ENCODE peak calls at places on chromosomes 6 and 20, in six cellular contexts. One of them, this sample, is unnamed.

GRCh38 chr6:105545947-105546710 is 143.2 kb upstream of the PREP start:
- DNase-seq in lower leg skin: no peak
- DNase-seq in astrocyte of the spinal cord: no peak
- DNase-seq in OCI-LY7: no peak
- DNase-seq in IMR-90: peak
- DNase-seq in glutamatergic neuron: no peak
- DNase-seq in this sample: peak

GRCh38 chr6:36318690-36319435 is 17.8 kb downstream of the BNIP5 start:
- DNase-seq in glutamatergic neuron: peak
- DNase-seq in OCI-LY7: no peak
- DNase-seq in astrocyte of the spinal cord: no peak
- DNase-seq in lower leg skin: no peak
- DNase-seq in IMR-90: no peak
- DNase-seq in this sample: no peak

GRCh38 chr6:141541766-141542324 is 590.9 kb upstream of the GJE1 start:
- DNase-seq in lower leg skin: no peak
- DNase-seq in IMR-90: peak
- DNase-seq in OCI-LY7: peak
- DNase-seq in astrocyte of the spinal cord: no peak
- DNase-seq in glutamatergic neuron: no peak
- DNase-seq in this sample: peak

GRCh38 chr6:42046491-42047219 is 3.7 kb upstream of the TAF8 start:
- DNase-seq in glutamatergic neuron: no peak
- DNase-seq in IMR-90: peak
- DNase-seq in lower leg skin: no peak
- DNase-seq in astrocyte of the spinal cord: peak
- DNase-seq in OCI-LY7: peak
- DNase-seq in this sample: peak

GRCh38 chr6:166306378-166307081 is 1.7 kb downstream of the PRR18 start:
- DNase-seq in astrocyte of the spinal cord: no peak
- DNase-seq in IMR-90: no peak
- DNase-seq in glutamatergic neuron: no peak
- DNase-seq in lower leg skin: no peak
- DNase-seq in OCI-LY7: no peak
- DNase-seq in this sample: no peak

GRCh38 chr6:10655508-10656055 is 38.8 kb downstream of the C6orf52 start:
- DNase-seq in glutamatergic neuron: no peak
- DNase-seq in OCI-LY7: no peak
- DNase-seq in lower leg skin: no peak
- DNase-seq in IMR-90: no peak
- DNase-seq in astrocyte of the spinal cord: no peak
- DNase-seq in this sample: no peak

GRCh38 chr20:33859157-33859695 is 48.1 kb downstream of the CHMP4B start:
- DNase-seq in OCI-LY7: peak
- DNase-seq in astrocyte of the spinal cord: no peak
- DNase-seq in lower leg skin: no peak
- DNase-seq in IMR-90: no peak
- DNase-seq in glutamatergic neuron: no peak
- DNase-seq in this sample: peak

GRCh38 chr6:142945446-142946180 is 637 bp upstream of the HIVEP2 start:
- DNase-seq in OCI-LY7: peak
- DNase-seq in glutamatergic neuron: peak
- DNase-seq in lower leg skin: peak
- DNase-seq in IMR-90: no peak
- DNase-seq in astrocyte of the spinal cord: no peak
- DNase-seq in this sample: no peak

GRCh38 chr6:112282217-112282616 is 27.9 kb upstream of the LAMA4 start:
- DNase-seq in OCI-LY7: no peak
- DNase-seq in lower leg skin: no peak
- DNase-seq in astrocyte of the spinal cord: peak
- DNase-seq in glutamatergic neuron: peak
- DNase-seq in IMR-90: peak
- DNase-seq in this sample: peak

GRCh38 chr20:56579261-56579660 is 46.2 kb downstream of the FAM209B start:
- DNase-seq in IMR-90: no peak
- DNase-seq in glutamatergic neuron: no peak
- DNase-seq in lower leg skin: no peak
- DNase-seq in OCI-LY7: no peak
- DNase-seq in astrocyte of the spinal cord: no peak
- DNase-seq in this sample: no peak

GRCh38 chr6:28353981-28354676 is 4.4 kb downstream of the ZKSCAN3 start:
- DNase-seq in lower leg skin: no peak
- DNase-seq in IMR-90: peak
- DNase-seq in glutamatergic neuron: no peak
- DNase-seq in astrocyte of the spinal cord: peak
- DNase-seq in OCI-LY7: peak
- DNase-seq in this sample: peak

GRCh38 chr6:21827425-21828192 is 234.1 kb downstream of the SOX4 start:
- DNase-seq in glutamatergic neuron: peak
- DNase-seq in astrocyte of the spinal cord: no peak
- DNase-seq in OCI-LY7: no peak
- DNase-seq in IMR-90: peak
- DNase-seq in lower leg skin: no peak
- DNase-seq in this sample: peak

GRCh38 chr20:62381202-62381797 is 5.6 kb upstream of the RPS21 start:
- DNase-seq in lower leg skin: no peak
- DNase-seq in IMR-90: peak
- DNase-seq in astrocyte of the spinal cord: no peak
- DNase-seq in OCI-LY7: no peak
- DNase-seq in glutamatergic neuron: no peak
- DNase-seq in this sample: no peak

GRCh38 chr6:146785001-146785585 is 186.3 kb downstream of the ADGB start:
- DNase-seq in OCI-LY7: peak
- DNase-seq in IMR-90: peak
- DNase-seq in astrocyte of the spinal cord: peak
- DNase-seq in glutamatergic neuron: no peak
- DNase-seq in lower leg skin: no peak
- DNase-seq in this sample: peak

GRCh38 chr6:150417899-150418824 is 49.4 kb downstream of the IYD start:
- DNase-seq in astrocyte of the spinal cord: peak
- DNase-seq in OCI-LY7: peak
- DNase-seq in lower leg skin: no peak
- DNase-seq in IMR-90: peak
- DNase-seq in glutamatergic neuron: no peak
- DNase-seq in this sample: peak

GRCh38 chr6:101614774-101615173 is 221.3 kb downstream of the GRIK2 start:
- DNase-seq in lower leg skin: no peak
- DNase-seq in IMR-90: peak
- DNase-seq in OCI-LY7: no peak
- DNase-seq in glutamatergic neuron: no peak
- DNase-seq in astrocyte of the spinal cord: peak
- DNase-seq in this sample: peak

GRCh38 chr20:25360631-25361286 is 29.9 kb downstream of the ABHD12 start:
- DNase-seq in astrocyte of the spinal cord: peak
- DNase-seq in OCI-LY7: no peak
- DNase-seq in lower leg skin: no peak
- DNase-seq in IMR-90: peak
- DNase-seq in glutamatergic neuron: no peak
- DNase-seq in this sample: peak

GRCh38 chr6:22664968-22665367 is 95.6 kb downstream of the HDGFL1 start:
- DNase-seq in IMR-90: no peak
- DNase-seq in glutamatergic neuron: no peak
- DNase-seq in astrocyte of the spinal cord: no peak
- DNase-seq in OCI-LY7: no peak
- DNase-seq in lower leg skin: no peak
- DNase-seq in this sample: no peak

GRCh38 chr20:2051920-2052319 is 49.7 kb upstream of the STK35 start:
- DNase-seq in astrocyte of the spinal cord: no peak
- DNase-seq in IMR-90: no peak
- DNase-seq in OCI-LY7: no peak
- DNase-seq in glutamatergic neuron: no peak
- DNase-seq in lower leg skin: no peak
- DNase-seq in this sample: no peak

GRCh38 chr6:157974341-157974894 is 7.2 kb upstream of the SYNJ2 start:
- DNase-seq in astrocyte of the spinal cord: no peak
- DNase-seq in lower leg skin: no peak
- DNase-seq in glutamatergic neuron: no peak
- DNase-seq in OCI-LY7: no peak
- DNase-seq in IMR-90: peak
- DNase-seq in this sample: peak

GRCh38 chr20:17885076-17885475 is 83.5 kb downstream of the SNX5 start:
- DNase-seq in OCI-LY7: no peak
- DNase-seq in glutamatergic neuron: no peak
- DNase-seq in IMR-90: no peak
- DNase-seq in astrocyte of the spinal cord: no peak
- DNase-seq in lower leg skin: no peak
- DNase-seq in this sample: no peak

GRCh38 chr20:17882834-17883591 is 85.6 kb downstream of the SNX5 start:
- DNase-seq in lower leg skin: no peak
- DNase-seq in IMR-90: no peak
- DNase-seq in OCI-LY7: no peak
- DNase-seq in astrocyte of the spinal cord: no peak
- DNase-seq in glutamatergic neuron: no peak
- DNase-seq in this sample: no peak

GRCh38 chr20:17882065-17882833 is 86.3 kb downstream of the SNX5 start:
- DNase-seq in astrocyte of the spinal cord: no peak
- DNase-seq in glutamatergic neuron: no peak
- DNase-seq in lower leg skin: no peak
- DNase-seq in IMR-90: no peak
- DNase-seq in OCI-LY7: no peak
- DNase-seq in this sample: no peak

GRCh38 chr20:17884318-17885003 is 84.1 kb downstream of the SNX5 start:
- DNase-seq in IMR-90: no peak
- DNase-seq in glutamatergic neuron: no peak
- DNase-seq in astrocyte of the spinal cord: no peak
- DNase-seq in OCI-LY7: no peak
- DNase-seq in lower leg skin: no peak
- DNase-seq in this sample: no peak

DNA sequence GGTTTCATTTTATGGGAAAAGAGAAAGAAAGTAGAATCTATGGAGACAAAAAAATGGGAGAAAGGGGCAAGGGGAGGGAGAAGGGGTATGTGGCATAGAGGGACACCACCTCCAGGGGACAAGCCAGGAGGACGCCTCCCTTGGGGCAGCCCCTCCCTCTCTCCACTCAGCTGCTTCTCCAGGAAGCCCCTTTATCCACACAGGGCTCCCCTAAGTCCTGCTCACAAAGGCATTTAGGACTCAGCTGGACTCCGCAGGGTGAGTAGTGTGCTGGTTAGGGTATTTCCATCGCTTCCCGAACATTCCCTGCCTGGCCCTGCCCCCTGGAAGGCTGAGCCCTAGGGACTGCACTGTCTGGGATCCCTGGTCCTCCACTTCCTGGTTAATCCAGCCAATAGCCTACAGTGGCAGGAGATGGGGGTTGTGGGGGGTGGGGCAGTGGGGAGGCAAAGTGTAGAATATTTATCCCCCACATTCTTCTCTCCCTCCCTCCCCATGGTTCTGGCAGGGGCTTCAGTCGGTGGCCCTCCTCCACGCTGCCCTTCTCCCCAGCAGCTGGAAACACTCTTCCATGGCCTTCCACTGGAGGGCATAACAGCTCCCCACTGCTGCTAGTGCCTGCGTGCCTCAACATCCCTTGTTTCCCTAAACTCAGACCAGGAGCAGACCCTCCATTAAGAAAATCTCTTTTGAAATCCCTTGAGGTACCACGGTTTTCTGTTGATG is 84.8 kb downstream of the SNX5 start:
- DNase-seq in astrocyte of the spinal cord: no peak
- DNase-seq in IMR-90: no peak
- DNase-seq in OCI-LY7: no peak
- DNase-seq in glutamatergic neuron: no peak
- DNase-seq in lower leg skin: no peak
- DNase-seq in this sample: no peak
- TF ChIP-seq CTCF in astrocyte of the spinal cord: peak
- TF ChIP-seq CTCF in IMR-90: no peak
- TF ChIP-seq CTCF in OCI-LY7: peak
- TF ChIP-seq CTCF in glutamatergic neuron: no peak
- TF ChIP-seq CTCF in lower leg skin: no peak
- TF ChIP-seq CTCF in this sample: peak

GRCh38 chr20:53957421-53958172 is 112.8 kb downstream of the BCAS1 start:
- DNase-seq in OCI-LY7: peak
- DNase-seq in glutamatergic neuron: no peak
- DNase-seq in lower leg skin: no peak
- DNase-seq in astrocyte of the spinal cord: peak
- DNase-seq in IMR-90: peak
- DNase-seq in this sample: peak
- TF ChIP-seq CTCF in OCI-LY7: peak
- TF ChIP-seq CTCF in glutamatergic neuron: no peak
- TF ChIP-seq CTCF in lower leg skin: no peak
- TF ChIP-seq CTCF in astrocyte of the spinal cord: peak
- TF ChIP-seq CTCF in IMR-90: peak
- TF ChIP-seq CTCF in this sample: peak

GRCh38 chr6:135759831-135760230 is 91.7 kb upstream of the PDE7B start:
- DNase-seq in lower leg skin: no peak
- DNase-seq in glutamatergic neuron: no peak
- DNase-seq in OCI-LY7: peak
- DNase-seq in IMR-90: peak
- DNase-seq in astrocyte of the spinal cord: peak
- DNase-seq in this sample: peak
- TF ChIP-seq CTCF in lower leg skin: no peak
- TF ChIP-seq CTCF in glutamatergic neuron: no peak
- TF ChIP-seq CTCF in OCI-LY7: peak
- TF ChIP-seq CTCF in IMR-90: peak
- TF ChIP-seq CTCF in astrocyte of the spinal cord: peak
- TF ChIP-seq CTCF in this sample: peak

DNA sequence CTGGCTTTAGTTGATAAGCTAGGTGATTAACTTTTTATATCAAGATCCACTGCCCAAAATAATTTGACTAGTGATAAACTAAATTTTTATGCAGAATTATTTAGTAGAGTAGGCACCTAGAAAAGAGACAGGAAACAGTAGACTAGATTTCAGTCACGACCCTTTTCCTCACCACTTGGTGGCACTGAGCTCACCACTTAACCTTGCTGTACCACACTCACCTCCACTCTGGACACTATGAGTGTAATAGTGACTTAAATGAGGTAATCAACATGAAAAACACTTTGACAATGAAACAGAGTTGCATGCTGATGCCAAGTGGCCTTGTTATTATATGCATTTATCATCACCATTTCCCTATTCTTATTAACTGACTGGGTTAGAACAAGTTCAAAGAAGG is 730.4 kb downstream of the KIF16B start:
- DNase-seq in OCI-LY7: peak
- DNase-seq in astrocyte of the spinal cord: no peak
- DNase-seq in IMR-90: no peak
- DNase-seq in lower leg skin: no peak
- DNase-seq in glutamatergic neuron: no peak
- DNase-seq in this sample: no peak
- TF ChIP-seq CTCF in OCI-LY7: peak
- TF ChIP-seq CTCF in astrocyte of the spinal cord: no peak
- TF ChIP-seq CTCF in IMR-90: no peak
- TF ChIP-seq CTCF in lower leg skin: no peak
- TF ChIP-seq CTCF in glutamatergic neuron: no peak
- TF ChIP-seq CTCF in this sample: no peak

GRCh38 chr6:72035483-72035882 is 149.1 kb downstream of the RIMS1 start:
- DNase-seq in lower leg skin: no peak
- DNase-seq in glutamatergic neuron: no peak
- DNase-seq in astrocyte of the spinal cord: no peak
- DNase-seq in IMR-90: no peak
- DNase-seq in OCI-LY7: no peak
- DNase-seq in this sample: no peak

GRCh38 chr6:72040106-72040505 is 153.8 kb downstream of the RIMS1 start:
- DNase-seq in glutamatergic neuron: no peak
- DNase-seq in IMR-90: peak
- DNase-seq in astrocyte of the spinal cord: peak
- DNase-seq in lower leg skin: no peak
- DNase-seq in OCI-LY7: no peak
- DNase-seq in this sample: peak

GRCh38 chr6:72032056-72032455 is 145.7 kb downstream of the RIMS1 start:
- DNase-seq in astrocyte of the spinal cord: peak
- DNase-seq in IMR-90: no peak
- DNase-seq in glutamatergic neuron: no peak
- DNase-seq in lower leg skin: no peak
- DNase-seq in OCI-LY7: no peak
- DNase-seq in this sample: peak

GRCh38 chr6:72037006-72037405 is 150.7 kb downstream of the RIMS1 start:
- DNase-seq in glutamatergic neuron: no peak
- DNase-seq in lower leg skin: no peak
- DNase-seq in IMR-90: no peak
- DNase-seq in astrocyte of the spinal cord: no peak
- DNase-seq in OCI-LY7: no peak
- DNase-seq in this sample: no peak

GRCh38 chr6:72035966-72036365 is 149.6 kb downstream of the RIMS1 start:
- DNase-seq in glutamatergic neuron: no peak
- DNase-seq in lower leg skin: no peak
- DNase-seq in IMR-90: no peak
- DNase-seq in astrocyte of the spinal cord: no peak
- DNase-seq in OCI-LY7: no peak
- DNase-seq in this sample: no peak
- TF ChIP-seq CTCF in glutamatergic neuron: no peak
- TF ChIP-seq CTCF in lower leg skin: no peak
- TF ChIP-seq CTCF in IMR-90: no peak
- TF ChIP-seq CTCF in astrocyte of the spinal cord: no peak
- TF ChIP-seq CTCF in OCI-LY7: no peak
- TF ChIP-seq CTCF in this sample: no peak